ENCODE peak calls at places on chromosome 11, in four cellular contexts. I is CD14-positive monocyte, C is H4, R is ovary. P is an unnamed sample.

GRCh38 chr11:60810583-60810982 is 25.4 kb downstream of the MS4A10 start:
- DNase-seq in C (no peak), I (no peak), R (no peak), P (no peak)

GRCh38 chr11:93370260-93370659 is 39.7 kb downstream of the DEUP1 start:
- DNase-seq in R (no peak), C (peak), I (no peak), P (peak)

GRCh38 chr11:83676061-83676460 is 389.9 kb upstream of the CCDC90B start:
- DNase-seq in C (no peak), I (no peak), R (no peak), P (peak)

GRCh38 chr11:60919320-60919719 is 4.9 kb upstream of the TMEM132A start:
- DNase-seq in R (no peak), I (peak), C (no peak), P (no peak)

GRCh38 chr11:95652002-95652472 is 137.5 kb downstream of the FAM76B start:
- DNase-seq in I (no peak), R (no peak), C (no peak), P (no peak)

GRCh38 chr11:110251837-110252236 is 44.6 kb downstream of the RDX start:
- DNase-seq in I (no peak), R (no peak), C (peak), P (peak)

GRCh38 chr11:71070490-71071455 is 181.6 kb downstream of the SHANK2 start:
- DNase-seq in C (no peak), I (no peak), R (no peak), P (no peak)

GRCh38 chr11:130516175-130516867 is 67.9 kb downstream of the ADAMTS15 start:
- DNase-seq in R (no peak), C (no peak), I (no peak), P (no peak)

GRCh38 chr11:78427615-78428272 is 10.1 kb upstream of the GAB2 start:
- DNase-seq in C (no peak), I (peak), R (no peak), P (no peak)

GRCh38 chr11:128437137-128437536 is 150.2 kb downstream of the ETS1 start:
- DNase-seq in C (no peak), R (peak), I (no peak), P (no peak)

GRCh38 chr11:127252321-127252720 is 251.8 kb upstream of the KIRREL3 start:
- DNase-seq in C (no peak), I (no peak), R (no peak), P (no peak)